ENCODE peak calls at places on chromosomes 1 and 21, in four cellular contexts. W, L, J and Z are unnamed samples.

GRCh38 chr1:225896937-225897549 is 8.1 kb upstream of the LEFTY1 start:
- DNase-seq in L (peak), W (no peak), J (peak), Z (no peak)

GRCh38 chr1:154837034-154837678 is 32.9 kb downstream of the KCNN3 start:
- DNase-seq in J (no peak), W (no peak), L (peak), Z (no peak)

GRCh38 chr21:37198989-37199924 is 67.9 kb downstream of the VPS26C start:
- DNase-seq in W (no peak), L (no peak), J (peak), Z (peak)

GRCh38 chr1:45913183-45913924 is 109.9 kb downstream of the MAST2 start:
- DNase-seq in J (no peak), L (no peak), W (no peak), Z (peak)

GRCh38 chr1:58786927-58787245 is 3.0 kb upstream of the JUN start:
- DNase-seq in L (no peak), W (no peak), J (no peak), Z (no peak)

GRCh38 chr1:202658766-202659165 is 51.5 kb downstream of the SYT2 start:
- DNase-seq in L (no peak), J (no peak), W (no peak), Z (no peak)

GRCh38 chr1:114008352-114009041 is 29.2 kb downstream of the OLFML3 start:
- DNase-seq in L (no peak), J (no peak), W (no peak), Z (peak)

GRCh38 chr1:38076038-38076437 is 29.4 kb upstream of the POU3F1 start:
- DNase-seq in J (peak), W (peak), L (peak), Z (no peak)

GRCh38 chr1:204319462-204319861 is 40.3 kb downstream of the PLEKHA6 start:
- DNase-seq in J (peak), W (no peak), L (peak), Z (peak)

GRCh38 chr1:68221971-68222355 is 10.4 kb downstream of the WLS start:
- DNase-seq in L (no peak), W (no peak), J (peak), Z (peak)

GRCh38 chr1:1137256-1138045 is 21.6 kb upstream of the C1orf159 start:
- DNase-seq in W (no peak), J (no peak), L (peak), Z (no peak)

GRCh38 chr1:217138173-217138838 is 415.1 kb upstream of the ESRRG start:
- DNase-seq in W (peak), J (no peak), L (no peak), Z (no peak)

GRCh38 chr1:18618546-18619466 is 11.8 kb upstream of the PAX7 start:
- DNase-seq in W (no peak), L (no peak), J (peak), Z (peak)

GRCh38 chr1:172467446-172467845 is 23.6 kb upstream of the PIGC start:
- DNase-seq in W (no peak), L (no peak), J (peak), Z (no peak)

GRCh38 chr1:14919289-14919688 is 234.3 kb upstream of the TMEM51 start:
- DNase-seq in L (no peak), W (no peak), J (no peak), Z (no peak)

GRCh38 chr1:227937031-227937430 is 10.7 kb downstream of the WNT9A start:
- DNase-seq in J (peak), L (no peak), W (no peak), Z (no peak)

GRCh38 chr21:43975469-43976098 is 36.5 kb upstream of the TRAPPC10 start:
- DNase-seq in J (peak), L (peak), W (peak), Z (no peak)

GRCh38 chr1:22471078-22471477 is 19.4 kb downstream of the ZBTB40 start:
- DNase-seq in L (no peak), W (no peak), J (no peak), Z (peak)

GRCh38 chr21:26449161-26449560 is 123.9 kb downstream of the CYYR1 start:
- DNase-seq in W (no peak), J (no peak), L (no peak), Z (peak)

GRCh38 chr1:6080469-6080868 is 34.8 kb downstream of the KCNAB2 start:
- DNase-seq in W (no peak), J (peak), L (no peak), Z (no peak)

GRCh38 chr1:25430666-25431494 is at the start of gene MACO1:
- DNase-seq in L (peak), J (peak), W (peak), Z (peak)

GRCh38 chr1:183069562-183070216 is 46.5 kb downstream of the LAMC1 start:
- DNase-seq in J (peak), L (no peak), W (peak), Z (peak)

GRCh38 chr1:77084457-77084856 is 134.8 kb downstream of the PIGK start:
- DNase-seq in J (no peak), W (peak), L (no peak), Z (no peak)

GRCh38 chr1:154992721-154993571 is 440 bp upstream of the LENEP start:
- DNase-seq in J (peak), W (peak), L (peak), Z (peak)

GRCh38 chr1:197921235-197922069 is 4.3 kb downstream of the LHX9 start:
- DNase-seq in J (no peak), W (peak), L (no peak), Z (no peak)

GRCh38 chr1:117262976-117263375 is 52.2 kb upstream of the VTCN1 start:
- DNase-seq in J (no peak), W (no peak), L (no peak), Z (no peak)

GRCh38 chr1:222880586-222880985 is 65.7 kb downstream of the DISP1 start:
- DNase-seq in L (no peak), J (peak), W (no peak), Z (peak)

GRCh38 chr1:213374369-213374768 is 323.3 kb downstream of the RPS6KC1 start:
- DNase-seq in J (peak), L (peak), W (peak), Z (peak)

DNA sequence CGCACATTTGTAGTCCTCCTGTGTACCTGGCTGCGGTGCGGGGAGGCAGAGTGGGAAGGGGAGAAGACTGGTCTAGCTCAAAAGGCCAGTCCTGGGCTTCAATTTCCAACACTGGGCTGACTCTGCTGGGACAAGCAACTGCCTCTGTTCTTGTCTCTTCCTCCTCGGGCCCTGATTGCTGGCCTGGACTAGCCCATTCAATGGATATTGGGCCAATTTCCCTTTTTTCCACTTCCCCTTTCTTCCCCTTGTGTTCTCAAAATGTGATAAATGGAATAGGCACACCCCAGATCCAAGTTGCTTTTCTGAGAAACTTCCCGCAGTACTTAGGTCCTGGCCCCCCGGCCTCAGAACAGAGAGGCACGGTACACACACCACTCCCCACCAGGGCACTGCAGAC is 48.2 kb downstream of the SPSB1 start:
- DNase-seq in J (no peak), W (no peak), L (no peak), Z (no peak)
- H3K27ac ChIP-seq in J (no peak), W (no peak), L (no peak), Z (no peak)

DNA sequence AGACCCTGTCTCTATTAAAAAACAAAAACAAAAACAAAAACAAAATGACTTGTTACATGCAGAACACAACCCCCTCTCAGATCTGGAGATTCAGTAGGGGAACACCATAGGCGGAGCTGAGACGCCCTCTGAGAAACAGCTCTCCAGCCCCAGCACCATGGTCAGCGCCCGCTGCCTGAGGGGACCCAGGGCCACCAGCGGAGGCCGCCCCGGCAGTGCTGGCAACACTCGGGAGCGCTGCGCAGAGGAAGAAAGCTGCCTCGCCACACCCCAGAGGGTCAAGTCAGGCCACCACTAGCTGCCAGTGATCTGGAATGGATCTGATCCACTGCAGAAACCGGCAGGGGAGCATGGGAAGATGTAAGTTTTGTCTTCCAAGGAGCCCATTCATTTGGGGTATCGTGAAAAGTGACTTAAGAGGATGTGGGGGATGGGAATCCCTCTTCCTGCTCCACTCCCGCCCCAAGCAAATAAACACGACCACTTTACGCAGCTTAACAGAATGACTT is 3.1 kb downstream of the ACTA1 start:
- DNase-seq in L (peak), J (no peak), W (peak), Z (peak)
- TF ChIP-seq CTCF in L (no peak), J (no peak), W (no peak), Z (no peak)

GRCh38 chr21:45350206-45350854 is 54.6 kb upstream of the COL18A1 start:
- DNase-seq in L (no peak), W (no peak), J (no peak), Z (no peak)

GRCh38 chr21:45347048-45347711 is 57.8 kb upstream of the COL18A1 start:
- DNase-seq in W (peak), J (peak), L (no peak), Z (no peak)

GRCh38 chr21:45347712-45348477 is 57.1 kb upstream of the COL18A1 start:
- DNase-seq in J (no peak), L (no peak), W (no peak), Z (no peak)

GRCh38 chr21:45351061-45351460 is 53.9 kb upstream of the COL18A1 start:
- DNase-seq in W (no peak), L (no peak), J (no peak), Z (no peak)

GRCh38 chr21:45348591-45349327 is 56.2 kb upstream of the COL18A1 start:
- DNase-seq in J (no peak), W (no peak), L (no peak), Z (no peak)
- TF ChIP-seq EZH2 in J (no peak), W (no peak), L (no peak), Z (no peak)

GRCh38 chr1:245556057-245556456 is 401.3 kb downstream of the KIF26B start:
- DNase-seq in W (no peak), J (no peak), L (no peak), Z (no peak)
- H3K27ac ChIP-seq in W (no peak), J (no peak), L (no peak), Z (no peak)